ENCODE peak calls at places on chromosomes 4 and X, in five cellular contexts. F is GM23338; Y is stimulated activated CD8-positive, alpha-beta memory T cell treated with anti-CD3 and anti-CD28 coated beads, Interleukin-7, amount 100 ng/mL, for 24 hours; E is stimulated activated naive CD8-positive, alpha-beta T cell treated with anti-CD3 and anti-CD28 coated beads, Interleukin-15, Interleukin-2, amounts not matched to agents 100 U/mL and 50 U/mL, for 24 hours; P is cardiac muscle cell. Q is an unnamed sample.
A peak's percentile ranks its signal among the peaks of the same experiment; 100 is the strongest.

GRCh38 chr4:131063878-131064277 is 1967.9 kb downstream of the C4orf33 start:
- DNase-seq in F (no peak), Y (no peak), E (no peak), P (no peak), Q (no peak)

GRCh38 chrX:3815896-3816664 is 102.6 kb upstream of the PRKX start:
- DNase-seq in F (peak; percentile 49), Y (no peak), E (peak; percentile 47), P (peak; percentile 64), Q (no peak)

GRCh38 chrX:44234541-44234940 is 108.9 kb downstream of the EFHC2 start:
- DNase-seq in F (no peak), Y (no peak), E (no peak), P (no peak), Q (no peak)

GRCh38 chr4:7960790-7961655 is 21.4 kb upstream of the AFAP1 start:
- DNase-seq in F (no peak), Y (peak; percentile 56), E (peak; percentile 83), P (peak; percentile 42), Q (no peak)

GRCh38 chr4:86831262-86832090 is 17.7 kb downstream of the SLC10A6 start:
- DNase-seq in F (no peak), Y (no peak), E (no peak), P (no peak), Q (no peak)

GRCh38 chr4:105634402-105634801 is 74.1 kb downstream of the INTS12 start:
- DNase-seq in F (no peak), Y (no peak), E (no peak), P (no peak), Q (no peak)

GRCh38 chr4:108453366-108453765 is 167.0 kb upstream of the RPL34 start:
- DNase-seq in F (no peak), Y (no peak), E (no peak), P (no peak), Q (no peak)

GRCh38 chr4:7813674-7814073 is 126.0 kb downstream of the AFAP1 start:
- DNase-seq in F (no peak), Y (no peak), E (no peak), P (no peak), Q (no peak)

GRCh38 chr4:1216076-1216614 is 32.8 kb downstream of the CTBP1 start:
- DNase-seq in F (no peak), Y (no peak), E (no peak), P (no peak), Q (no peak)

GRCh38 chr4:75547647-75548387 is 8.0 kb upstream of the ODAPH start:
- DNase-seq in F (no peak), Y (no peak), E (no peak), P (peak; percentile 65), Q (no peak)

GRCh38 chrX:137654481-137654880 is 88.6 kb downstream of the ZIC3 start:
- DNase-seq in F (no peak), Y (no peak), E (no peak), P (no peak), Q (no peak)

GRCh38 chr4:6916587-6917444 is 7.2 kb downstream of the TBC1D14 start:
- DNase-seq in F (no peak), Y (no peak), E (peak; percentile 57), P (no peak), Q (no peak)

GRCh38 chr4:17138847-17139246 is 240.4 kb upstream of the LDB2 start:
- DNase-seq in F (no peak), Y (no peak), E (no peak), P (no peak), Q (no peak)